ENCODE peak calls at places on chromosomes 5 and 9, in seven cellular contexts. One of them, this sample, is unnamed.

GRCh38 chr9:130078547-130078946 is 24.8 kb downstream of the GPR107 start:
- DNase-seq in neural progenitor cell: no peak
- DNase-seq in psoas muscle: no peak
- DNase-seq in gastrocnemius medialis: no peak
- DNase-seq in OCI-LY7: no peak
- DNase-seq in WTC11: no peak
- DNase-seq in fibroblast of villous mesenchyme: no peak
- DNase-seq in this sample: no peak

GRCh38 chr5:1468247-1468612 is 23.0 kb upstream of the SLC6A3 start:
- DNase-seq in neural progenitor cell: peak; percentile 77
- DNase-seq in psoas muscle: peak; percentile 51
- DNase-seq in gastrocnemius medialis: no peak
- DNase-seq in OCI-LY7: peak; percentile 49
- DNase-seq in WTC11: peak; percentile 80
- DNase-seq in fibroblast of villous mesenchyme: no peak
- DNase-seq in this sample: no peak

GRCh38 chr9:36091028-36091953 is 45.2 kb upstream of the GLIPR2 start:
- DNase-seq in neural progenitor cell: no peak
- DNase-seq in psoas muscle: no peak
- DNase-seq in gastrocnemius medialis: no peak
- DNase-seq in OCI-LY7: no peak
- DNase-seq in WTC11: no peak
- DNase-seq in fibroblast of villous mesenchyme: peak; percentile 37
- DNase-seq in this sample: no peak

GRCh38 chr9:24961787-24962186 is 416.1 kb upstream of the IZUMO3 start:
- DNase-seq in neural progenitor cell: no peak
- DNase-seq in psoas muscle: no peak
- DNase-seq in gastrocnemius medialis: no peak
- DNase-seq in OCI-LY7: no peak
- DNase-seq in WTC11: no peak
- DNase-seq in fibroblast of villous mesenchyme: no peak
- DNase-seq in this sample: no peak

GRCh38 chr9:136047775-136048559 is 47.1 kb downstream of the NACC2 start:
- DNase-seq in neural progenitor cell: no peak
- DNase-seq in psoas muscle: no peak
- DNase-seq in gastrocnemius medialis: no peak
- DNase-seq in OCI-LY7: no peak
- DNase-seq in WTC11: no peak
- DNase-seq in fibroblast of villous mesenchyme: no peak
- DNase-seq in this sample: no peak

GRCh38 chr9:114366334-114367128 is 21.3 kb downstream of the AKNA start:
- DNase-seq in neural progenitor cell: no peak
- DNase-seq in psoas muscle: no peak
- DNase-seq in gastrocnemius medialis: no peak
- DNase-seq in OCI-LY7: peak; percentile 68
- DNase-seq in WTC11: no peak
- DNase-seq in fibroblast of villous mesenchyme: peak; percentile 95
- DNase-seq in this sample: no peak

GRCh38 chr5:133779828-133780475 is 167.6 kb upstream of the FSTL4 start:
- DNase-seq in neural progenitor cell: no peak
- DNase-seq in psoas muscle: no peak
- DNase-seq in gastrocnemius medialis: no peak
- DNase-seq in OCI-LY7: no peak
- DNase-seq in WTC11: peak; percentile 33
- DNase-seq in fibroblast of villous mesenchyme: no peak
- DNase-seq in this sample: no peak

GRCh38 chr5:2006193-2006970 is 123.7 kb upstream of the IRX4 start:
- DNase-seq in neural progenitor cell: no peak
- DNase-seq in psoas muscle: no peak
- DNase-seq in gastrocnemius medialis: no peak
- DNase-seq in OCI-LY7: no peak
- DNase-seq in WTC11: no peak
- DNase-seq in fibroblast of villous mesenchyme: no peak
- DNase-seq in this sample: no peak

GRCh38 chr5:138148811-138149210 is 9.6 kb upstream of the NME5 start:
- DNase-seq in neural progenitor cell: no peak
- DNase-seq in psoas muscle: no peak
- DNase-seq in gastrocnemius medialis: no peak
- DNase-seq in OCI-LY7: no peak
- DNase-seq in WTC11: no peak
- DNase-seq in fibroblast of villous mesenchyme: peak; percentile 61
- DNase-seq in this sample: no peak

DNA sequence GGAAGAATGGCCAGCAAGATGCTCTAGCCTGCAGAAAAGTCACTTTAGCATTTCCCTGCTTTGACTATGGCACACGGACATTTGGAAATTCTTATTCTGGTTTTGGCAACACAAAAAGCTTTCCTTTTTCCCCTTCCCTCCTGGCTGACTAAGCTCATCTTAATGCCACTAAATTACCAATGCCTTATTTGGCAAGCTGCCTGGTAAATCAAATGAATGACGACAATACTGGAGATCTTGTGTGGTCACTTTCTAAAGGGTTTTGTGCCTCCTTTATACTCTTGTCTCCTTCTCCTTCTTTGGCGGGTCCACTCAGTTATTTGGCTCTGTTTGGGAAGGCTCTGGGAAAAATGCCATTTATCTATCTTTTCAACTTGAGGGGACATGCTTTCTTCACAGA is 34.9 kb downstream of the SH3GL2 start:
- DNase-seq in neural progenitor cell: peak; percentile 41
- DNase-seq in psoas muscle: no peak
- DNase-seq in gastrocnemius medialis: no peak
- DNase-seq in OCI-LY7: no peak
- DNase-seq in WTC11: no peak
- DNase-seq in fibroblast of villous mesenchyme: peak; percentile 41
- DNase-seq in this sample: no peak
- TF ChIP-seq CTCF in neural progenitor cell: no peak
- TF ChIP-seq CTCF in psoas muscle: no peak
- TF ChIP-seq CTCF in gastrocnemius medialis: no peak
- TF ChIP-seq CTCF in OCI-LY7: no peak
- TF ChIP-seq CTCF in WTC11: no peak
- TF ChIP-seq CTCF in fibroblast of villous mesenchyme: no peak
- TF ChIP-seq CTCF in this sample: no peak

GRCh38 chr9:119667163-119667562 is 297.9 kb upstream of the BRINP1 start:
- DNase-seq in neural progenitor cell: peak; percentile 5
- DNase-seq in psoas muscle: no peak
- DNase-seq in gastrocnemius medialis: no peak
- DNase-seq in OCI-LY7: peak; percentile 1
- DNase-seq in WTC11: no peak
- DNase-seq in fibroblast of villous mesenchyme: no peak
- DNase-seq in this sample: no peak
- TF ChIP-seq CTCF in neural progenitor cell: no peak
- TF ChIP-seq CTCF in psoas muscle: no peak
- TF ChIP-seq CTCF in gastrocnemius medialis: no peak
- TF ChIP-seq CTCF in OCI-LY7: no peak
- TF ChIP-seq CTCF in WTC11: no peak
- TF ChIP-seq CTCF in fibroblast of villous mesenchyme: no peak
- TF ChIP-seq CTCF in this sample: no peak

GRCh38 chr9:21672762-21673161 is 129.7 kb upstream of the MTAP start:
- DNase-seq in neural progenitor cell: no peak
- DNase-seq in psoas muscle: no peak
- DNase-seq in gastrocnemius medialis: no peak
- DNase-seq in OCI-LY7: no peak
- DNase-seq in WTC11: no peak
- DNase-seq in fibroblast of villous mesenchyme: no peak
- DNase-seq in this sample: no peak

GRCh38 chr9:21677387-21677786 is 125.0 kb upstream of the MTAP start:
- DNase-seq in neural progenitor cell: no peak
- DNase-seq in psoas muscle: no peak
- DNase-seq in gastrocnemius medialis: no peak
- DNase-seq in OCI-LY7: no peak
- DNase-seq in WTC11: no peak
- DNase-seq in fibroblast of villous mesenchyme: no peak
- DNase-seq in this sample: no peak

GRCh38 chr9:21672140-21672539 is 130.3 kb upstream of the MTAP start:
- DNase-seq in neural progenitor cell: peak; percentile 43
- DNase-seq in psoas muscle: no peak
- DNase-seq in gastrocnemius medialis: no peak
- DNase-seq in OCI-LY7: no peak
- DNase-seq in WTC11: no peak
- DNase-seq in fibroblast of villous mesenchyme: no peak
- DNase-seq in this sample: no peak

GRCh38 chr9:21677834-21678233 is 124.6 kb upstream of the MTAP start:
- DNase-seq in neural progenitor cell: no peak
- DNase-seq in psoas muscle: no peak
- DNase-seq in gastrocnemius medialis: no peak
- DNase-seq in OCI-LY7: no peak
- DNase-seq in WTC11: no peak
- DNase-seq in fibroblast of villous mesenchyme: peak; percentile 84
- DNase-seq in this sample: no peak

DNA sequence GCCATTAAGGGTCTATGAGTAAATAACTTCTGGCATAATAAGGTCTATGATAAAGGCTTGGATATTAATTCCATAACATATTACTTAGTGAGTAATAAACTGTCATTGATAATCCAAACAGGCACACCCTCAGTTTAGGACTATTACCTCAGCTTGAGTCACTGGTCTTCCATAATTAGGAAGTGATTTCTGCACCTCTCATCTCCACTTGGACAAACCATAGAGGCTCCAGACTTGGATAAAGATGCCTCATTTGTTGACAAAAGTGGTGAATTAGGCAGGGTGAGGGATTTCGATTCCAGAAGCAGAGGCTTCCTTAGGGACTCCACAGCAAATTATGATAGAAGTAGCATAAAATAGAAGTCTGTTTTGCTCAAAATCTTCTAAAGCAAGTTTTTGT is 127.5 kb upstream of the MTAP start:
- DNase-seq in neural progenitor cell: no peak
- DNase-seq in psoas muscle: no peak
- DNase-seq in gastrocnemius medialis: no peak
- DNase-seq in OCI-LY7: no peak
- DNase-seq in WTC11: no peak
- DNase-seq in fibroblast of villous mesenchyme: no peak
- DNase-seq in this sample: no peak
- TF ChIP-seq CTCF in neural progenitor cell: no peak
- TF ChIP-seq CTCF in psoas muscle: no peak
- TF ChIP-seq CTCF in gastrocnemius medialis: no peak
- TF ChIP-seq CTCF in OCI-LY7: no peak
- TF ChIP-seq CTCF in WTC11: no peak
- TF ChIP-seq CTCF in fibroblast of villous mesenchyme: no peak
- TF ChIP-seq CTCF in this sample: no peak

GRCh38 chr9:121023064-121023463 is 27.0 kb downstream of the C5 start:
- DNase-seq in neural progenitor cell: no peak
- DNase-seq in psoas muscle: no peak
- DNase-seq in gastrocnemius medialis: no peak
- DNase-seq in OCI-LY7: peak; percentile 20
- DNase-seq in WTC11: no peak
- DNase-seq in fibroblast of villous mesenchyme: peak; percentile 10
- DNase-seq in this sample: no peak
- TF ChIP-seq CTCF in neural progenitor cell: no peak
- TF ChIP-seq CTCF in psoas muscle: no peak
- TF ChIP-seq CTCF in gastrocnemius medialis: no peak
- TF ChIP-seq CTCF in OCI-LY7: peak; percentile 47
- TF ChIP-seq CTCF in WTC11: no peak
- TF ChIP-seq CTCF in fibroblast of villous mesenchyme: peak; percentile 24
- TF ChIP-seq CTCF in this sample: no peak

GRCh38 chr5:81195334-81195929 is 37.7 kb upstream of the CKMT2 start:
- DNase-seq in neural progenitor cell: no peak
- DNase-seq in psoas muscle: no peak
- DNase-seq in gastrocnemius medialis: no peak
- DNase-seq in OCI-LY7: no peak
- DNase-seq in WTC11: no peak
- DNase-seq in fibroblast of villous mesenchyme: no peak
- DNase-seq in this sample: no peak
- TF ChIP-seq CTCF in neural progenitor cell: no peak
- TF ChIP-seq CTCF in psoas muscle: no peak
- TF ChIP-seq CTCF in gastrocnemius medialis: no peak
- TF ChIP-seq CTCF in OCI-LY7: peak; percentile 66
- TF ChIP-seq CTCF in WTC11: no peak
- TF ChIP-seq CTCF in fibroblast of villous mesenchyme: no peak
- TF ChIP-seq CTCF in this sample: no peak

GRCh38 chr5:141356950-141357349 is 2.1 kb downstream of the PCDHGA4 start:
- DNase-seq in neural progenitor cell: no peak
- DNase-seq in psoas muscle: peak; percentile 35
- DNase-seq in gastrocnemius medialis: no peak
- DNase-seq in OCI-LY7: no peak
- DNase-seq in WTC11: no peak
- DNase-seq in fibroblast of villous mesenchyme: no peak
- DNase-seq in this sample: no peak

GRCh38 chr5:141351591-141351990 is 1.7 kb downstream of the PCDHGB1 start:
- DNase-seq in neural progenitor cell: no peak
- DNase-seq in psoas muscle: no peak
- DNase-seq in gastrocnemius medialis: no peak
- DNase-seq in OCI-LY7: no peak
- DNase-seq in WTC11: no peak
- DNase-seq in fibroblast of villous mesenchyme: no peak
- DNase-seq in this sample: no peak

GRCh38 chr5:141354900-141355469 is at the start of gene PCDHGA4:
- DNase-seq in neural progenitor cell: no peak
- DNase-seq in psoas muscle: peak; percentile 44
- DNase-seq in gastrocnemius medialis: no peak
- DNase-seq in OCI-LY7: peak; percentile 39
- DNase-seq in WTC11: no peak
- DNase-seq in fibroblast of villous mesenchyme: peak; percentile 33
- DNase-seq in this sample: no peak

GRCh38 chr5:141356133-141356532 is 1.3 kb downstream of the PCDHGA4 start:
- DNase-seq in neural progenitor cell: no peak
- DNase-seq in psoas muscle: no peak
- DNase-seq in gastrocnemius medialis: no peak
- DNase-seq in OCI-LY7: no peak
- DNase-seq in WTC11: no peak
- DNase-seq in fibroblast of villous mesenchyme: no peak
- DNase-seq in this sample: no peak

DNA sequence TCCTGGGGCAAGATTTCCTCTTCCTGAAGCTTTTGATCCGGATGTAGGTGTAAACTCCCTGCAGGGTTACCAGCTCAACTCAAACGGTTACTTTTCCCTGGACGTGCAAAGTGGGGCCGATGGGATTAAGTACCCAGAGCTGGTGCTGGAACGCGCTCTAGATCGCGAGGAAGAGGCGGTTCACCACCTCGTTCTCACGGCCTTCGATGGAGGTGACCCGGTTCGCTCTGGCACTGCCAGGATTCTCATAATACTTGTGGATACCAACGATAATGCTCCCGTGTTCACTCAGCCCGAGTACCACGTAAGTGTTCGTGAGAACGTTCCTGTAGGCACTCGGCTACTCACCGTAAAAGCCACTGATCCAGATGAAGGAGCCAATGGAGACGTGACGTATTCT is 820 bp downstream of the PCDHGA4 start:
- DNase-seq in neural progenitor cell: no peak
- DNase-seq in psoas muscle: no peak
- DNase-seq in gastrocnemius medialis: no peak
- DNase-seq in OCI-LY7: no peak
- DNase-seq in WTC11: no peak
- DNase-seq in fibroblast of villous mesenchyme: no peak
- DNase-seq in this sample: no peak
- TF ChIP-seq CTCF in neural progenitor cell: no peak
- TF ChIP-seq CTCF in psoas muscle: no peak
- TF ChIP-seq CTCF in gastrocnemius medialis: no peak
- TF ChIP-seq CTCF in OCI-LY7: no peak
- TF ChIP-seq CTCF in WTC11: no peak
- TF ChIP-seq CTCF in fibroblast of villous mesenchyme: no peak
- TF ChIP-seq CTCF in this sample: no peak

This sample was measured in omental fat pad.